ENCODE peak calls at places on chromosomes 1 and 21, in six cellular contexts. U, S, Y, O, J and A are unnamed samples.

GRCh38 chr1:207032528-207033017 is at the start of gene C1orf116:
- DNase-seq in U (no peak), S (peak), Y (no peak), O (peak), J (peak), A (peak)

GRCh38 chr1:173467426-173467825 is 9.7 kb upstream of the PRDX6 start:
- DNase-seq in U (no peak), S (no peak), Y (no peak), O (no peak), J (no peak), A (no peak)

GRCh38 chr1:150516050-150516591 is 569 bp downstream of the FALEC start:
- DNase-seq in U (no peak), S (no peak), Y (no peak), O (no peak), J (no peak), A (no peak)

GRCh38 chr1:160664573-160665051 is 17.8 kb upstream of the SLAMF1 start:
- DNase-seq in U (no peak), S (no peak), Y (peak), O (peak), J (no peak), A (no peak)

GRCh38 chr1:27520651-27521050 is 30.7 kb upstream of the WASF2 start:
- DNase-seq in U (no peak), S (no peak), Y (no peak), O (no peak), J (no peak), A (no peak)

GRCh38 chr1:201647722-201648065 is 108.8 kb downstream of the NAV1 start:
- DNase-seq in U (no peak), S (no peak), Y (no peak), O (no peak), J (no peak), A (no peak)

GRCh38 chr1:47340227-47340626 is 6.6 kb downstream of the CMPK1 start:
- DNase-seq in U (no peak), S (no peak), Y (no peak), O (no peak), J (no peak), A (no peak)

GRCh38 chr1:8439015-8439702 is 121.2 kb downstream of the SLC45A1 start:
- DNase-seq in U (peak), S (no peak), Y (no peak), O (peak), J (peak), A (peak)

GRCh38 chr1:219805191-219805590 is 123.2 kb downstream of the SLC30A10 start:
- DNase-seq in U (no peak), S (peak), Y (no peak), O (no peak), J (no peak), A (no peak)

GRCh38 chr1:10122926-10123325 is 87.4 kb upstream of the KIF1B start:
- DNase-seq in U (no peak), S (no peak), Y (no peak), O (peak), J (no peak), A (no peak)

GRCh38 chr21:37516998-37517397 is 150.4 kb downstream of the DYRK1A start:
- DNase-seq in U (no peak), S (no peak), Y (no peak), O (no peak), J (no peak), A (no peak)

GRCh38 chr1:158283965-158284364 is 5.8 kb upstream of the CD1C start:
- DNase-seq in U (no peak), S (no peak), Y (peak), O (no peak), J (no peak), A (no peak)

GRCh38 chr1:246609632-246610031 is 43.4 kb downstream of the CNST start:
- DNase-seq in U (no peak), S (no peak), Y (no peak), O (no peak), J (no peak), A (no peak)

GRCh38 chr1:203448521-203449061 is 27.0 kb upstream of the PRELP start:
- DNase-seq in U (peak), S (no peak), Y (no peak), O (no peak), J (no peak), A (no peak)

GRCh38 chr1:199279107-199279506 is 640.3 kb downstream of the PTPRC start:
- DNase-seq in U (no peak), S (no peak), Y (no peak), O (no peak), J (no peak), A (no peak)

GRCh38 chr21:16587141-16587570 is 857.4 kb downstream of the USP25 start:
- DNase-seq in U (peak), S (peak), Y (no peak), O (peak), J (peak), A (peak)

GRCh38 chr1:205856433-205856832 is 6.5 kb upstream of the PM20D1 start:
- DNase-seq in U (no peak), S (no peak), Y (no peak), O (no peak), J (no peak), A (no peak)

GRCh38 chr1:86068126-86068805 is 88.3 kb downstream of the COL24A1 start:
- DNase-seq in U (no peak), S (no peak), Y (no peak), O (no peak), J (no peak), A (no peak)

GRCh38 chr1:9338354-9339250 is 45.9 kb downstream of the SPSB1 start:
- DNase-seq in U (no peak), S (no peak), Y (no peak), O (peak), J (peak), A (peak)

GRCh38 chr1:149885364-149886111 is 13.8 kb upstream of the BOLA1 start:
- DNase-seq in U (peak), S (peak), Y (peak), O (peak), J (peak), A (peak)

GRCh38 chr1:56874689-56875088 is 20.1 kb downstream of the C8A start:
- DNase-seq in U (no peak), S (no peak), Y (no peak), O (no peak), J (no peak), A (no peak)

GRCh38 chr1:180926164-180926981 is 13.7 kb downstream of the KIAA1614 start:
- DNase-seq in U (no peak), S (no peak), Y (no peak), O (no peak), J (no peak), A (no peak)

GRCh38 chr1:164685247-164685646 is 126.3 kb downstream of the PBX1 start:
- DNase-seq in U (no peak), S (no peak), Y (no peak), O (no peak), J (no peak), A (no peak)

GRCh38 chr1:220529530-220529920 is 1.6 kb downstream of the MARK1 start:
- DNase-seq in U (no peak), S (no peak), Y (no peak), O (no peak), J (no peak), A (no peak)

GRCh38 chr1:77538956-77539509 is 143.4 kb downstream of the ZZZ3 start:
- DNase-seq in U (no peak), S (peak), Y (no peak), O (peak), J (no peak), A (no peak)

GRCh38 chr1:117671781-117672501 is 66.1 kb downstream of the TENT5C start:
- DNase-seq in U (peak), S (peak), Y (no peak), O (peak), J (peak), A (peak)

GRCh38 chr21:39118604-39119215 is 64.5 kb downstream of the PSMG1 start:
- DNase-seq in U (no peak), S (no peak), Y (no peak), O (no peak), J (no peak), A (no peak)

GRCh38 chr1:155127672-155128468 is at the start of gene EFNA1:
- DNase-seq in U (no peak), S (peak), Y (no peak), O (peak), J (peak), A (peak)

GRCh38 chr1:66633128-66633527 is 99.2 kb downstream of the SGIP1 start:
- DNase-seq in U (no peak), S (no peak), Y (no peak), O (no peak), J (no peak), A (no peak)

GRCh38 chr1:232844791-232845190 is 39.6 kb downstream of the MAP10 start:
- DNase-seq in U (no peak), S (peak), Y (no peak), O (no peak), J (no peak), A (no peak)

GRCh38 chr1:232328496-232329102 is 301.3 kb downstream of the SIPA1L2 start:
- DNase-seq in U (no peak), S (no peak), Y (no peak), O (no peak), J (no peak), A (no peak)

GRCh38 chr1:5279127-5279526 is 624.7 kb downstream of the AJAP1 start:
- DNase-seq in U (peak), S (no peak), Y (no peak), O (no peak), J (no peak), A (no peak)

GRCh38 chr1:159318784-159319551 is 16.8 kb downstream of the FCER1A start:
- DNase-seq in U (no peak), S (no peak), Y (no peak), O (no peak), J (no peak), A (no peak)

GRCh38 chr21:45228171-45228641 is 59.5 kb downstream of the POFUT2 start:
- DNase-seq in U (peak), S (peak), Y (no peak), O (no peak), J (peak), A (no peak)

GRCh38 chr1:67561704-67562113 is 123.3 kb upstream of the GADD45A start:
- DNase-seq in U (peak), S (peak), Y (peak), O (peak), J (peak), A (peak)

GRCh38 chr1:54955359-54955758 is 25.1 kb upstream of the TMEM61 start:
- DNase-seq in U (no peak), S (peak), Y (no peak), O (no peak), J (no peak), A (no peak)

GRCh38 chr1:62230724-62231123 is 36.1 kb downstream of the L1TD1 start:
- DNase-seq in U (no peak), S (peak), Y (no peak), O (no peak), J (no peak), A (no peak)

GRCh38 chr1:234710936-234711335 is 101.0 kb upstream of the IRF2BP2 start:
- DNase-seq in U (no peak), S (no peak), Y (no peak), O (no peak), J (no peak), A (no peak)
- TF ChIP-seq EP300 in U (no peak), S (no peak), Y (no peak), O (no peak), J (no peak), A (no peak)

GRCh38 chr1:94475232-94475631 is 57.0 kb downstream of the ABCD3 start:
- DNase-seq in U (no peak), S (no peak), Y (no peak), O (no peak), J (no peak), A (no peak)

GRCh38 chr1:94481473-94481933 is 60.1 kb downstream of the F3 start:
- DNase-seq in U (peak), S (peak), Y (peak), O (peak), J (peak), A (peak)

DNA sequence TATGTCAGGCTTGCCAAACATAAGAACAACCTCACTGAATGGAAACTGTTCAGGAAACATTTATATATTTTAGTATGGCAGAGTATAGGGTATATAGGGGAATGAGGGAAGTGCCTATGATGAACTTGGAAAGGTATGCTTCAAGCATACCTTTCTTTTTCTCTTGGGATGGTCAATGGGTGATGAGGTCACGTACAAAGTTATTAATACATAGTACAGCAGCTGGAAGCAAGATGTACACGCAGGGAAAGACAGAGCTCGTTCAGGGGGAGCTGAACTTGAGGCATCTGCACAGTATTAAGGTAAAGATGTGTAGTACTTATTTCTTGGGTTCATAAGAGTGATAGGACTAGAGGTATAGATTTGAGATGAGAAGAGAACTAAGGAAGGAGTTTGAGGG is 61.5 kb downstream of the ABCD3 start:
- DNase-seq in U (no peak), S (no peak), Y (no peak), O (no peak), J (no peak), A (no peak)
- TF ChIP-seq POLR2A in U (no peak), S (no peak), Y (no peak), O (no peak), J (no peak), A (no peak)

GRCh38 chr1:6471086-6471841 is 5.3 kb upstream of the TNFRSF25 start:
- DNase-seq in U (no peak), S (no peak), Y (no peak), O (peak), J (no peak), A (peak)

GRCh38 chr1:6473974-6474814 is 8.2 kb upstream of the TNFRSF25 start:
- DNase-seq in U (no peak), S (no peak), Y (no peak), O (peak), J (no peak), A (no peak)

GRCh38 chr1:6473156-6473555 is 7.2 kb upstream of the TNFRSF25 start:
- DNase-seq in U (no peak), S (no peak), Y (no peak), O (no peak), J (no peak), A (no peak)

GRCh38 chr1:6471969-6472368 is 6.0 kb upstream of the TNFRSF25 start:
- DNase-seq in U (no peak), S (no peak), Y (no peak), O (peak), J (peak), A (peak)

GRCh38 chr1:6472391-6472790 is 6.4 kb upstream of the TNFRSF25 start:
- DNase-seq in U (no peak), S (no peak), Y (no peak), O (no peak), J (no peak), A (no peak)
- TF ChIP-seq CTCF in U (no peak), S (peak), Y (peak), O (peak), J (no peak), A (no peak)

DNA sequence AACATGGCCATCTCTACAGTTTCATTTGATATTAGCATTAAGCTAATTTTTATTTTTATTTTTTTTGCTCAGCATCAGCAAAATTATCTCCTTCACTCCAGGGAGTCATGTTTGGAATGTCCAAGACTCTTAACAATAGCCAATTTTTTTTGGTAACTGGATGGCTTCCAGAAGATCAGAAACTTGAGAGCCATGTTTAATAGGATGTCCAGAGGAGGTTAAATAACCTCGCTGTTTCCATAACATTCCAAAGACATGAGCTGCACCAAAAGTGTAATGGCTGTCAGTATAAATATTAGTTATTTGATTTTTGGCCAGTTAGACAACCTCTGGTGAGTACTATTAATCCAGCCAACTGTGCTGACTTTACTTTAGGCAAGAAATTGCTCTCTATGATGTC is 80.7 kb downstream of the DNTTIP2 start:
- DNase-seq in U (no peak), S (peak), Y (no peak), O (no peak), J (no peak), A (no peak)
- TF ChIP-seq EP300 in U (no peak), S (no peak), Y (no peak), O (no peak), J (no peak), A (no peak)

DNA sequence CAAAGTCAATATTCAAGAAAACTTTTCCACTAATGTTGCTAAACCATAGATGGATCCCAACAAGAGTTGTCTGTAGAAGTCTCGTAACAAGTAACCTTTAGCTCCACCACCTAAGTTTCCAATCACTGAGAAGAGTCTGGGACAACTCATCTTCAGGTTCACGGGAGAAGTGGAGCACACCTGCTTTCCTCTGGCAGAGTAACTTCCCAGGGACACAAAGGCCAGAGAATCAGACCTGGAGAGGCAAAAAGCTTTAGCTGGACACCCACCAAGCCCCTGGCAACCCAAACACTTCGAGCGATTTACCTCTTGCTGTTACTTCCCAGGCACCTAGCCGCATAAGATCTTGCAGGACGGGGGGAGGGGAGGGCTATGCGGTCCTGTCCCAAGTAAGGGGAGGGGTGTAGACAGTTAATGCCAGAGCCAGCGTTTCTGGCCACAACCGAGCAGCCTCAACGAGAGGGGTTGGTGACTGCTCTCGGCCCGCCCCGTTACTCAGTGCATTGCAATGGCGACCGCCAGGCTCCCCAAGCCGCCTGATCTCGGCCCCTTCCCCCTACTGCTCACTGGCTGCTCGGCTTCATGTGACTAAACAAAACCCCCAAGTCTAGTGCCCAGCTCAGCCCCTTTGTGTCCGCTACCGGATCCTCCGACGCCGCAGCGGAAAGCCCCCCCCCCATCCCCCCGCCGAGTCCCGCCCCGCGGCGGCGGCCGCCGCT is 709 bp downstream of the ZNF644 start:
- DNase-seq in U (peak), S (peak), Y (no peak), O (peak), J (peak), A (peak)
- TF ChIP-seq POLR2A in U (no peak), S (no peak), Y (peak), O (no peak), J (no peak), A (no peak)

GRCh38 chr1:244280859-244281258 is 170.8 kb downstream of the ADSS2 start:
- DNase-seq in U (no peak), S (peak), Y (no peak), O (no peak), J (no peak), A (no peak)
- TF ChIP-seq CTCF in U (no peak), S (no peak), Y (no peak), O (no peak), J (no peak), A (no peak)

GRCh38 chr21:28761709-28762356 is 230.8 kb downstream of the LTN1 start:
- DNase-seq in U (no peak), S (no peak), Y (no peak), O (no peak), J (no peak), A (no peak)
- TF ChIP-seq EP300 in U (no peak), S (no peak), Y (no peak), O (no peak), J (no peak), A (no peak)

GRCh38 chr1:3624194-3625136 is at the start of gene TPRG1L:
- DNase-seq in U (peak), S (peak), Y (peak), O (peak), J (peak), A (peak)
- TF ChIP-seq POLR2A in U (peak), S (peak), Y (peak), O (peak), J (peak), A (no peak)